ENCODE peak calls at places on chromosomes 1 and 21, in six cellular contexts. Q, C, M, X, G and Y are unnamed samples.

GRCh38 chr1:245810789-245811337 is 656.1 kb downstream of the KIF26B start:
- DNase-seq in Q (no peak), C (no peak), M (no peak), X (no peak), G (no peak), Y (no peak)

GRCh38 chr1:33332357-33332789 is 11.5 kb upstream of the A3GALT2 start:
- DNase-seq in Q (no peak), C (no peak), M (no peak), X (no peak), G (no peak), Y (peak; percentile 69)

GRCh38 chr1:115669002-115669673 is 27.4 kb downstream of the VANGL1 start:
- DNase-seq in Q (peak; percentile 37), C (no peak), M (peak; percentile 59), X (no peak), G (no peak), Y (no peak)

GRCh38 chr1:1183221-1183747 is 9.6 kb downstream of the TTLL10 start:
- DNase-seq in Q (no peak), C (no peak), M (no peak), X (no peak), G (no peak), Y (no peak)

GRCh38 chr1:119731060-119731459 is 19.3 kb downstream of the PHGDH start:
- DNase-seq in Q (no peak), C (no peak), M (no peak), X (no peak), G (no peak), Y (no peak)

GRCh38 chr21:21463456-21463855 is 465.2 kb downstream of the NCAM2 start:
- DNase-seq in Q (no peak), C (no peak), M (no peak), X (peak; percentile 14), G (no peak), Y (peak; percentile 76)

GRCh38 chr1:39170731-39171375 is 33.6 kb upstream of the MACF1 start:
- DNase-seq in Q (no peak), C (no peak), M (no peak), X (peak; percentile 54), G (no peak), Y (peak; percentile 87)

GRCh38 chr21:45579383-45580180 is 37.3 kb upstream of the SLC19A1 start:
- DNase-seq in Q (no peak), C (no peak), M (no peak), X (no peak), G (no peak), Y (no peak)

GRCh38 chr1:183493540-183494245 is 21.4 kb downstream of the SMG7 start:
- DNase-seq in Q (no peak), C (no peak), M (no peak), X (no peak), G (no peak), Y (no peak)

GRCh38 chr1:76807543-76808260 is 59.6 kb upstream of the ST6GALNAC5 start:
- DNase-seq in Q (no peak), C (no peak), M (no peak), X (no peak), G (no peak), Y (no peak)

GRCh38 chr1:156933136-156933535 is 12.7 kb downstream of the LRRC71 start:
- DNase-seq in Q (no peak), C (no peak), M (no peak), X (no peak), G (no peak), Y (no peak)

GRCh38 chr1:22131875-22132486 is 10.9 kb downstream of the WNT4 start:
- DNase-seq in Q (no peak), C (no peak), M (peak; percentile 91), X (peak; percentile 41), G (peak; percentile 74), Y (no peak)

GRCh38 chr1:182484531-182485257 is 34.7 kb downstream of the RGSL1 start:
- DNase-seq in Q (peak; percentile 95), C (peak; percentile 4), M (no peak), X (peak; percentile 12), G (no peak), Y (no peak)

GRCh38 chr1:43978551-43979260 is at the start of gene B4GALT2:
- DNase-seq in Q (no peak), C (no peak), M (peak; percentile 91), X (peak; percentile 69), G (peak; percentile 93), Y (no peak)

GRCh38 chr1:94962745-94963265 is 35.9 kb upstream of the CNN3 start:
- DNase-seq in Q (peak; percentile 3), C (no peak), M (no peak), X (no peak), G (no peak), Y (no peak)

GRCh38 chr21:46191257-46191685 is 7.0 kb upstream of the SPATC1L start:
- DNase-seq in Q (no peak), C (no peak), M (peak; percentile 41), X (no peak), G (no peak), Y (no peak)

GRCh38 chr1:24970399-24970753 is 40.3 kb upstream of the RUNX3 start:
- DNase-seq in Q (no peak), C (no peak), M (no peak), X (no peak), G (peak; percentile 52), Y (no peak)

GRCh38 chr1:203142684-203143408 is 15.3 kb downstream of the ADORA1 start:
- DNase-seq in Q (no peak), C (no peak), M (no peak), X (no peak), G (no peak), Y (no peak)

GRCh38 chr1:208350815-208351214 is 106.6 kb upstream of the PLXNA2 start:
- DNase-seq in Q (no peak), C (no peak), M (no peak), X (no peak), G (no peak), Y (no peak)

GRCh38 chr1:11072216-11072917 is 12.5 kb upstream of the SRM start:
- DNase-seq in Q (no peak), C (no peak), M (no peak), X (no peak), G (no peak), Y (no peak)

GRCh38 chr1:3393024-3393986 is 61.2 kb upstream of the ARHGEF16 start:
- DNase-seq in Q (no peak), C (no peak), M (no peak), X (no peak), G (no peak), Y (peak; percentile 80)

GRCh38 chr1:208054485-208054884 is 143.6 kb upstream of the CD34 start:
- DNase-seq in Q (no peak), C (no peak), M (no peak), X (no peak), G (no peak), Y (no peak)

GRCh38 chr1:38745476-38746410 is 113.8 kb downstream of the RRAGC start:
- DNase-seq in Q (no peak), C (no peak), M (peak; percentile 73), X (no peak), G (no peak), Y (no peak)

GRCh38 chr21:15063821-15064575 is 802 bp downstream of the NRIP1 start:
- DNase-seq in Q (no peak), C (no peak), M (peak; percentile 56), X (peak; percentile 30), G (peak; percentile 93), Y (no peak)

GRCh38 chr21:26124896-26125295 is 45.7 kb downstream of the APP start:
- DNase-seq in Q (no peak), C (no peak), M (no peak), X (no peak), G (no peak), Y (no peak)

GRCh38 chr1:78830321-78830720 is 176.2 kb downstream of the ADGRL4 start:
- DNase-seq in Q (no peak), C (no peak), M (no peak), X (no peak), G (no peak), Y (no peak)

GRCh38 chr1:9183441-9183840 is 51.1 kb upstream of the H6PD start:
- DNase-seq in Q (no peak), C (no peak), M (no peak), X (no peak), G (no peak), Y (no peak)